ENCODE peak calls at places on chromosome 15, in five cellular contexts. K is mesenchymal stem cell, X is trophoblast cell, T is mammary epithelial cell, O is IMR-90. E is an unnamed sample.

GRCh38 chr15:32855942-32856341 is 138.1 kb downstream of the GREM1 start:
- DNase-seq in K (peak; percentile 99), X (peak; percentile 95), T (peak; percentile 92), O (peak; percentile 100), E (peak; percentile 60)

GRCh38 chr15:69393831-69394491 is 20.2 kb upstream of the KIF23 start:
- DNase-seq in K (no peak), X (no peak), T (peak; percentile 49), O (no peak), E (no peak)

GRCh38 chr15:72197045-72197459 is 535 bp downstream of the GRAMD2A start:
- DNase-seq in K (peak; percentile 21), X (peak; percentile 7), T (peak; percentile 59), O (no peak), E (no peak)

GRCh38 chr15:38474155-38474757 is 20.3 kb downstream of the FAM98B start:
- DNase-seq in K (peak; percentile 70), X (peak; percentile 77), T (peak; percentile 62), O (peak; percentile 82), E (peak; percentile 46)

GRCh38 chr15:88118035-88118434 is 138.5 kb downstream of the NTRK3 start:
- DNase-seq in K (no peak), X (no peak), T (no peak), O (no peak), E (no peak)

GRCh38 chr15:89926158-89926557 is 13.4 kb upstream of the ARPIN start:
- DNase-seq in K (no peak), X (no peak), T (no peak), O (no peak), E (no peak)

GRCh38 chr15:72796515-72797337 is 13.2 kb upstream of the ADPGK start:
- DNase-seq in K (peak; percentile 52), X (peak; percentile 60), T (no peak), O (peak; percentile 16), E (no peak)

GRCh38 chr15:28931828-28932227 is 46.1 kb downstream of the APBA2 start:
- DNase-seq in K (no peak), X (no peak), T (no peak), O (no peak), E (no peak)

GRCh38 chr15:69031013-69032001 is 16.8 kb downstream of the NOX5 start:
- DNase-seq in K (peak; percentile 46), X (peak; percentile 67), T (no peak), O (no peak), E (no peak)

GRCh38 chr15:46933332-46933731 is 784.0 kb upstream of the SEMA6D start:
- DNase-seq in K (no peak), X (no peak), T (no peak), O (no peak), E (no peak)

GRCh38 chr15:29511663-29512062 is 242.0 kb upstream of the NSMCE3 start:
- DNase-seq in K (no peak), X (no peak), T (no peak), O (no peak), E (no peak)

GRCh38 chr15:90871716-90872480 is 3.5 kb downstream of the FURIN start:
- DNase-seq in K (peak; percentile 29), X (peak; percentile 64), T (no peak), O (no peak), E (no peak)

GRCh38 chr15:87929835-87930234 is 326.7 kb downstream of the NTRK3 start:
- DNase-seq in K (no peak), X (no peak), T (no peak), O (no peak), E (no peak)

GRCh38 chr15:59242649-59243048 is 36.0 kb downstream of the LDHAL6B start:
- DNase-seq in K (no peak), X (no peak), T (no peak), O (no peak), E (no peak)

GRCh38 chr15:73941871-73942635 is 15.8 kb downstream of the LOXL1 start:
- DNase-seq in K (no peak), X (no peak), T (no peak), O (no peak), E (no peak)

GRCh38 chr15:40306908-40307307 is 827 bp downstream of the PLCB2 start:
- DNase-seq in K (no peak), X (no peak), T (no peak), O (no peak), E (no peak)
- H3K9ac ChIP-seq in K (no peak overlapping the region), X (no peak overlapping the region), T (no peak overlapping the region), O (no peak overlapping the region), E (no peak overlapping the region)

GRCh38 chr15:99580061-99580460 is 14.3 kb downstream of the MEF2A start:
- DNase-seq in K (no peak), X (no peak), T (no peak), O (no peak), E (no peak)
- H3K27ac ChIP-seq in K (no peak overlapping the region), X (no peak overlapping the region), T (no peak overlapping the region), O (no peak overlapping the region), E (no peak overlapping the region)

GRCh38 chr15:75109021-75109690 is 85.8 kb downstream of the PPCDC start:
- DNase-seq in K (no peak), X (no peak), T (no peak), O (no peak), E (no peak)
- H3K9ac ChIP-seq in K (no peak overlapping the region), X (no peak overlapping the region), T (no peak overlapping the region), O (no peak overlapping the region), E (peak overlapping the region; percentile 28)

GRCh38 chr15:36430280-36430679 is 149.1 kb upstream of the CDIN1 start:
- DNase-seq in K (no peak), X (no peak), T (no peak), O (no peak), E (no peak)
- H3K27ac ChIP-seq in K (no peak overlapping the region), X (no peak overlapping the region), T (no peak overlapping the region), O (peak overlapping the region; percentile 43), E (no peak overlapping the region)

DNA sequence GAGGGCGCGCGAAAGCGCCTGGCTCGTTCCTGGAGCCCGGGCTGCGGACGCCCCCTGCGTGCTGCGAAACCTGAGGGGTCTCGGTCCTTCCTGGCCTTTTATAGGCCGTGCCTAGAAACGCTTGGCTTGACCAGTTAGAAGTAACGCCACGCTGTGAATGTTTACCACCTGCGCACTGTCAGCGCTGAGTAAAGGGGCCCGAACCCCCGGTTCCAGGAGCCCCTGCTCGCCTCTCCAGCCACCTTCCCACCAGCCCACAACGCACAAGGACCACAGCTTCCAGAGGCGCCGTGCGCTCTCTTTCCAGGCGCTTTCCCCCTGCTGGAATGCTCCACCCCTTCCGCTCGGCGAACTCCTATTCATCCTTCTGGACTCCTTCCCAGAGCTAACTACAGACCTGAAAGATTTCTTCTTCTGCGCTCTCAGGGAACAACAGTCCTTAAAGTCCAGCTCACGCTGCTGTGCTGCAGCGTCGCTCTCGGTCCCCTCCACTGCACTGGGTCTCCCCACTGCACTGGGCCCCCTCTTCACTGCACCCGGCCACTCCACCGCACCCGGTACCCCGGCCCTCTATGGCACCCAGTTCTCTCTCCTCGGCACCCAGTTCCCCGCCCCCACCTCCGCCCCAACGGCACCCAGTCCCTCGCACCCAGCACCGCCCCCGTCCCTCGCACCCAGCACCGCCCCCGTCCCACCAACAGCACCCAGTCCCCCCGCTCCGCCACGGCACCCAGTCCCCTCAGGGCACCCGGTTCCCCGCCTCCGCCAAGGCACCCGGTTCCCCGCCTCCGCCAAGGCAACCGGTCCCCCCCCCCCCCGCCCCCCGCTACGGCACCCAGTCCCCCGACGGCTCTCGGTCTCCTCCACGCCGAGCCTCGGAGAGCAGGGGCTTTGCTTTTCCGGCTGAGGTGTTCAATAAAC is 69.8 kb downstream of the SQOR start:
- DNase-seq in K (peak; percentile 83), X (peak; percentile 17), T (no peak), O (peak; percentile 37), E (no peak)
- H3K9ac ChIP-seq in K (peak overlapping the region; percentile 85), X (no peak overlapping the region), T (no peak overlapping the region), O (peak overlapping the region; percentile 72), E (peak overlapping the region; percentile 68)

DNA sequence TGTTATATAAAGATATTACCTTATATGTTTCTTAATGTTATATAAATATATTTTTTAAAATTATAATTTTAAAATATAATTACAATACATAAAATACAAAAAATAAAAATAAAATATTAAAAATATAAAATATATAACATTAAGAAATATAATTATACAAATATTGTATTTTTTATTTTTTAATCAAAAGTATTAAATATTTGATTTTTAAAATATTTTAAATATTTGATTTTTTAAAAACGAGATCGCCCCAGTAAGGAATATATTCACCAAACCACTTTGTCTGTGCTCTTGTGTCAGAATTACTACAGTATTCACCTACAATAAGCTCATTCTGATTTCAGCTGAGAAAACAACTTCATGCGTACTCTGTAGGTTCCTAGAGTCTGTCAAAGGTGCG is 89.1 kb downstream of the ETFA start:
- DNase-seq in K (no peak), X (no peak), T (no peak), O (no peak), E (no peak)
- H3K27ac ChIP-seq in K (no peak overlapping the region), X (no peak overlapping the region), T (no peak overlapping the region), O (no peak overlapping the region), E (no peak overlapping the region)